ENCODE peak calls at places on chromosomes 6 and 20, in four cellular contexts. Z is astrocyte of the hippocampus; R is stimulated activated CD4-positive, alpha-beta T cell treated with anti-CD3 and anti-CD28 coated beads, TNF-alpha, amount 100 ng/mL, for 1 hour; L is HEK293T. V is an unnamed sample.

GRCh38 chr6:33197431-33198048 is 2.9 kb downstream of the RXRB start:
- DNase-seq in L (peak; percentile 77), R (no peak), Z (peak; percentile 80), V (no peak)

GRCh38 chr20:36107881-36108280 is 46.7 kb upstream of the EPB41L1 start:
- DNase-seq in L (no peak), Z (no peak), R (no peak), V (no peak)

GRCh38 chr6:167750956-167751358 is 75.8 kb upstream of the AFDN start:
- DNase-seq in Z (no peak), L (no peak), R (no peak), V (peak; percentile 47)

GRCh38 chr6:15402401-15403045 is 156.7 kb downstream of the JARID2 start:
- DNase-seq in L (no peak), R (no peak), Z (no peak), V (no peak)

GRCh38 chr20:51760905-51761544 is 7.2 kb downstream of the ATP9A start:
- DNase-seq in L (no peak), Z (peak; percentile 79), R (no peak), V (peak; percentile 20)

GRCh38 chr6:118813795-118814194 is 80.2 kb upstream of the ASF1A start:
- DNase-seq in Z (peak; percentile 40), L (no peak), R (no peak), V (no peak)

GRCh38 chr6:21200056-21200870 is 393.3 kb upstream of the SOX4 start:
- DNase-seq in L (no peak), Z (peak; percentile 39), R (no peak), V (no peak)

GRCh38 chr20:33971147-33971775 is 22.4 kb upstream of the RALY start:
- DNase-seq in R (no peak), Z (no peak), L (no peak), V (no peak)

GRCh38 chr6:45830441-45831139 is 185.1 kb downstream of the CLIC5 start:
- DNase-seq in R (no peak), Z (peak; percentile 43), L (no peak), V (no peak)

V was measured in iPS DF 19.7.